ENCODE peak calls at places on chromosome 7, in seven cellular contexts. M is cerebellar cortex, X is Right ventricle myocardium superior, K is M059J, R is WERI-Rb-1, I is SHP77, B is T-helper 9 cell. J is an unnamed sample.

GRCh38 chr7:115709664-115710063 is 320.9 kb downstream of the TFEC start:
- DNase-seq in M (no peak), X (no peak), K (no peak), R (no peak), I (no peak), B (no peak), J (no peak)

GRCh38 chr7:55903985-55904759 is 16.9 kb downstream of the ZNF713 start:
- DNase-seq in M (no peak), X (no peak), K (no peak), R (no peak), I (no peak), B (no peak), J (no peak)

GRCh38 chr7:116582164-116582732 is 57.4 kb downstream of the CAV1 start:
- DNase-seq in M (no peak), X (no peak), K (peak), R (no peak), I (no peak), B (no peak), J (no peak)

GRCh38 chr7:135385209-135385608 is 124.7 kb downstream of the CNOT4 start:
- DNase-seq in M (no peak), X (no peak), K (no peak), R (no peak), I (no peak), B (no peak), J (no peak)

GRCh38 chr7:25894902-25895791 is 256.9 kb upstream of the NFE2L3 start:
- DNase-seq in M (peak), X (peak), K (peak), R (peak), I (peak), B (peak), J (no peak)

GRCh38 chr7:44062180-44062902 is 3.0 kb downstream of the PGAM2 start:
- DNase-seq in M (no peak), X (no peak), K (no peak), R (no peak), I (no peak), B (no peak), J (no peak)

GRCh38 chr7:158033196-158033595 is 554.4 kb downstream of the PTPRN2 start:
- DNase-seq in M (no peak), X (no peak), K (no peak), R (no peak), I (no peak), B (no peak), J (no peak)

GRCh38 chr7:127885222-127885772 is 145.9 kb downstream of the LRRC4 start:
- DNase-seq in M (no peak), X (no peak), K (no peak), R (peak), I (no peak), B (no peak), J (no peak)

GRCh38 chr7:139656387-139656786 is 121.4 kb downstream of the HIPK2 start:
- DNase-seq in M (no peak), X (no peak), K (no peak), R (no peak), I (no peak), B (no peak), J (no peak)

GRCh38 chr7:151247016-151247580 is 1.4 kb downstream of the SMARCD3 start:
- DNase-seq in M (peak), X (no peak), K (no peak), R (peak), I (no peak), B (no peak), J (no peak)

GRCh38 chr7:124791876-124792446 is 26.4 kb upstream of the GPR37 start:
- DNase-seq in M (no peak), X (no peak), K (peak), R (no peak), I (no peak), B (no peak), J (no peak)

GRCh38 chr7:157413881-157414701 is 77.3 kb downstream of the DNAJB6 start:
- DNase-seq in M (no peak), X (peak), K (no peak), R (no peak), I (no peak), B (no peak), J (no peak)

GRCh38 chr7:70338061-70338460 is 739.8 kb downstream of the AUTS2 start:
- DNase-seq in M (no peak), X (no peak), K (no peak), R (no peak), I (no peak), B (no peak), J (no peak)

GRCh38 chr7:130951303-130951975 is 217.4 kb upstream of the KLF14 start:
- DNase-seq in M (no peak), X (no peak), K (no peak), R (no peak), I (no peak), B (peak), J (no peak)